ENCODE peak calls at places on chromosome 22, in six cellular contexts. T is adipocyte; B is foreskin fibroblast; D is CD8-positive, alpha-beta memory T cell; G is HCT116; R is neuronal stem cell. H is an unnamed sample.

GRCh38 chr22:31753005-31753633 is 700 bp upstream of the DEPDC5 start:
- DNase-seq in T (peak), B (peak), D (no peak), G (no peak), R (peak), H (no peak)

GRCh38 chr22:29799217-29799680 is 32.1 kb downstream of the UQCR10 start:
- DNase-seq in T (peak), B (peak), D (no peak), G (peak), R (no peak), H (peak)

GRCh38 chr22:21807545-21807944 is 59.9 kb downstream of the MAPK1 start:
- DNase-seq in T (peak), B (no peak), D (no peak), G (no peak), R (no peak), H (no peak)

GRCh38 chr22:35140879-35141745 is 75.2 kb downstream of the ISX start:
- DNase-seq in T (no peak), B (no peak), D (no peak), G (no peak), R (peak), H (no peak)

GRCh38 chr22:32761251-32761903 is 40.1 kb upstream of the TIMP3 start:
- DNase-seq in T (peak), B (peak), D (no peak), G (no peak), R (no peak), H (no peak)

GRCh38 chr22:23415490-23415851 is 164.6 kb downstream of the IGLL1 start:
- DNase-seq in T (no peak), B (no peak), D (no peak), G (no peak), R (no peak), H (no peak)

GRCh38 chr22:45891996-45892621 is 84.9 kb downstream of the WNT7B start:
- DNase-seq in T (no peak), B (no peak), D (no peak), G (no peak), R (no peak), H (no peak)

GRCh38 chr22:31628969-31629723 is 32.9 kb downstream of the PISD start:
- DNase-seq in T (no peak), B (no peak), D (no peak), G (no peak), R (no peak), H (no peak)

GRCh38 chr22:32142600-32142999 is 16.5 kb downstream of the C22orf42 start:
- DNase-seq in T (no peak), B (no peak), D (no peak), G (no peak), R (no peak), H (no peak)

GRCh38 chr22:41848468-41848867 is 15.6 kb downstream of the SREBF2 start:
- DNase-seq in T (no peak), B (no peak), D (no peak), G (no peak), R (no peak), H (no peak)

GRCh38 chr22:24977370-24978230 is 25.1 kb downstream of the KIAA1671 start:
- DNase-seq in T (no peak), B (no peak), D (no peak), G (no peak), R (no peak), H (no peak)

GRCh38 chr22:47154621-47155081 is 392.2 kb downstream of the TBC1D22A start:
- DNase-seq in T (peak), B (peak), D (no peak), G (no peak), R (no peak), H (peak)

GRCh38 chr22:39343259-39344045 is 6.3 kb upstream of the SYNGR1 start:
- DNase-seq in T (peak), B (peak), D (peak), G (peak), R (no peak), H (no peak)

GRCh38 chr22:34951212-34951611 is 114.7 kb upstream of the ISX start:
- DNase-seq in T (no peak), B (no peak), D (no peak), G (no peak), R (no peak), H (no peak)

GRCh38 chr22:35253946-35254345 is 3.3 kb upstream of the HMGXB4 start:
- DNase-seq in T (no peak), B (no peak), D (no peak), G (no peak), R (no peak), H (no peak)

GRCh38 chr22:17102297-17102667 is 17.5 kb downstream of the IL17RA start:
- DNase-seq in T (no peak), B (peak), D (no peak), G (no peak), R (no peak), H (no peak)

GRCh38 chr22:21791635-21792625 is 56.3 kb upstream of the YPEL1 start:
- DNase-seq in T (no peak), B (peak), D (no peak), G (no peak), R (no peak), H (no peak)

GRCh38 chr22:46288846-46289243 is 7.8 kb upstream of the GTSE1 start:
- DNase-seq in T (no peak), B (no peak), D (no peak), G (no peak), R (no peak), H (no peak)

GRCh38 chr22:28771195-28771791 is 1.2 kb upstream of the CCDC117 start:
- DNase-seq in T (no peak), B (no peak), D (no peak), G (no peak), R (no peak), H (no peak)

GRCh38 chr22:30733081-30733680 is 38.5 kb downstream of the OSBP2 start:
- DNase-seq in T (no peak), B (peak), D (no peak), G (no peak), R (no peak), H (peak)

GRCh38 chr22:31915499-31916065 is 28.8 kb upstream of the YWHAH start:
- DNase-seq in T (no peak), B (no peak), D (no peak), G (no peak), R (no peak), H (no peak)

DNA sequence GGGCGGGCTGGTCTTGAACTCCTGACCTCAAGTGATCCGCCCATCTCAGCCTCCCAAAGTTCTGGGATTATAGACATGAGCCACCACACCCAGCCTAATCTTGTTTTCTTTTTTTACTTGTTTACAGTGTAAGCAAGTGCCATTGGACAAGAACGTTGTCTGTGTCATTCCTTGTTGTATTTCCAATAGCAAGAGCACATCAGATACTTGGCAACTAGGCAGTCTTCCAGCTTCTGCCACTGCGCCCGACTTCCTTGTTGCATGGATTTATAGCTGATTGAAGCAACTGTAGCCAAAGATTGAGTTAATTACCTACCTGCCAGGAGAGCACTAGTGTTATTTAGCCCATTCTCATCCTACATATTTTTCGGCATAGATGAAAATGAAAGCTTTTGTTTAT is 3.1 kb upstream of the SGSM3 start:
- DNase-seq in T (no peak), B (no peak), D (no peak), G (no peak), R (no peak), H (no peak)
- H3K4me3 ChIP-seq in T (no peak), B (no peak), D (no peak), G (no peak), R (no peak), H (no peak)

GRCh38 chr22:19065298-19065859 is 56.8 kb downstream of the DGCR2 start:
- DNase-seq in T (no peak), B (no peak), D (no peak), G (no peak), R (no peak), H (no peak)
- H3K4me3 ChIP-seq in T (no peak), B (no peak), D (no peak), G (no peak), R (no peak), H (no peak)

GRCh38 chr22:19722915-19723164 is 499 bp upstream of the GP1BB start:
- DNase-seq in T (no peak), B (no peak), D (no peak), G (no peak), R (no peak), H (no peak)

GRCh38 chr22:19723990-19724827 is 870 bp downstream of the GP1BB start:
- DNase-seq in T (no peak), B (no peak), D (no peak), G (no peak), R (peak), H (no peak)

GRCh38 chr22:19722175-19722914 is 994 bp upstream of the GP1BB start:
- DNase-seq in T (no peak), B (no peak), D (no peak), G (no peak), R (no peak), H (no peak)

GRCh38 chr22:19724927-19725661 is 1.8 kb downstream of the GP1BB start:
- DNase-seq in T (no peak), B (no peak), D (no peak), G (no peak), R (no peak), H (no peak)

DNA sequence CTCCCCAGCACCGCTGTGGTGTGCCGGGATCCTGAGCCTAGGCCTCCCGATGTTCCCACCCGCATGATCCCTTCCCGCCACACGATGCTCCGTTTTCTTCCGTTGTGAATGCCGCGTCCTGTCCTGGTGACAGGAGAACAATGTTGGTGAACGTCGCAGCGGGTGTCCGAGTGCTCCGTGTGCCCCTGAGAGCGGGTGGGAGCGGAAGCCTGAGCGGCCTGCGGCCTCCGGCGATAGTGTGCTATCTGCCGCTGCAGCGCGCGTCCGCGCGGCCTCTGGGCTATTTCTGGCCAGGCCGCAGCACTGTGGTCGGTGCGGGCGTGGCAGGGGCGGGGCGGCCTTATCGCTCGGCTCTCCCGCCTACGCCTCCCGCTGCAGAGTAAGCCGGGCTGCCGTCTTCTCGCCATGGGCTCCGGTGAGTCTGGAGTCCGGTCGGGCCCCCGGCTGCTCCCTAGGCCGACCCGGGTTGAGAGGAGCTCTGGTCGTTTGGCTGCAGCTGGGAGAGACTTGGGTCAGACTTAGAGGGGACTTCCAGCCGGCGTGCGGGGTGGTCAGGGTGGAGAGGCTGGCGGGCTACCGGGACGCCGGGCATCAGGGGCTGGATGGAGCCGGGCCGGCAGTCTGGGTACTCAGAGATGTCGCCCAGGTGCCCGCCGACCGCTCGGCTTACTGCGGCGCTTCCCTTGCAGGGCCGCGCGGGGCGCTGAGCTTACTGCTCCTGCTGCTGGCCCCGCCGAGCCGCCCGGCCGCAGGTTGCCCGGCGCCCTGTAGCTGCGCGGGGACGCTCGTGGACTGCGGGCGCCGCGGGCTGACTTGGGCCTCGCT is at the start of gene GP1BB:
- DNase-seq in T (no peak), B (no peak), D (no peak), G (no peak), R (no peak), H (no peak)
- H3K4me3 ChIP-seq in T (no peak), B (no peak), D (peak), G (peak), R (peak), H (no peak)

GRCh38 chr22:44363214-44363979 is 50.6 kb upstream of the SHISAL1 start:
- DNase-seq in T (peak), B (peak), D (no peak), G (no peak), R (no peak), H (peak)
- H3K4me3 ChIP-seq in T (peak), B (no peak), D (no peak), G (no peak), R (no peak), H (no peak)

GRCh38 chr22:48197189-48197690 is 1434.8 kb downstream of the TBC1D22A start:
- DNase-seq in T (no peak), B (no peak), D (no peak), G (no peak), R (no peak), H (no peak)

GRCh38 chr22:48187272-48187855 is 1424.9 kb downstream of the TBC1D22A start:
- DNase-seq in T (no peak), B (no peak), D (no peak), G (no peak), R (no peak), H (no peak)

GRCh38 chr22:48192920-48193319 is 1430.5 kb downstream of the TBC1D22A start:
- DNase-seq in T (no peak), B (no peak), D (no peak), G (no peak), R (no peak), H (no peak)

GRCh38 chr22:48188211-48188845 is 1425.9 kb downstream of the TBC1D22A start:
- DNase-seq in T (no peak), B (no peak), D (no peak), G (no peak), R (no peak), H (no peak)

DNA sequence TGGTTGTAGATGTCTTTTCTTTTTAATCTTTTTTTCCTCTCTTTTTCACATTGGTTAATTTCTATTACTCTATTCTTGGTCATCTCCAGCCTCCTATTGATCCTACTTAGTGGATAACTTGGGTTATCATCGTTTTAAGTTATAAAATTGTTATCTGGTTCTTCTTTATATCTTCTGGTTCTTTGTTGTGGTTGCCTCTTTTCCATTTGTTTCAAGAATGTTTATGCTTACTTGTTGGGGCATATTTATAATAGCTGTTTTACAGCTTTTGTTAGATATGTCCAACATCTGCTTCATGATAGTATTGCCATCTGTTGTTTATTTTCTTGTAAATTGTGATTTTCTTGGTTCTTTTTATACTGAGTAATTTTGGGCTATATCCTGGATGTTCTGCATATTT is 1429.6 kb downstream of the TBC1D22A start:
- DNase-seq in T (no peak), B (no peak), D (no peak), G (no peak), R (no peak), H (no peak)
- H3K4me3 ChIP-seq in T (no peak), B (no peak), D (no peak), G (no peak), R (no peak), H (no peak)

GRCh38 chr22:19959043-19959586 is 17.5 kb upstream of the TXNRD2 start:
- DNase-seq in T (peak), B (peak), D (no peak), G (peak), R (peak), H (no peak)
- H3K4me3 ChIP-seq in T (peak), B (no peak), D (peak), G (peak), R (no peak), H (peak)

DNA sequence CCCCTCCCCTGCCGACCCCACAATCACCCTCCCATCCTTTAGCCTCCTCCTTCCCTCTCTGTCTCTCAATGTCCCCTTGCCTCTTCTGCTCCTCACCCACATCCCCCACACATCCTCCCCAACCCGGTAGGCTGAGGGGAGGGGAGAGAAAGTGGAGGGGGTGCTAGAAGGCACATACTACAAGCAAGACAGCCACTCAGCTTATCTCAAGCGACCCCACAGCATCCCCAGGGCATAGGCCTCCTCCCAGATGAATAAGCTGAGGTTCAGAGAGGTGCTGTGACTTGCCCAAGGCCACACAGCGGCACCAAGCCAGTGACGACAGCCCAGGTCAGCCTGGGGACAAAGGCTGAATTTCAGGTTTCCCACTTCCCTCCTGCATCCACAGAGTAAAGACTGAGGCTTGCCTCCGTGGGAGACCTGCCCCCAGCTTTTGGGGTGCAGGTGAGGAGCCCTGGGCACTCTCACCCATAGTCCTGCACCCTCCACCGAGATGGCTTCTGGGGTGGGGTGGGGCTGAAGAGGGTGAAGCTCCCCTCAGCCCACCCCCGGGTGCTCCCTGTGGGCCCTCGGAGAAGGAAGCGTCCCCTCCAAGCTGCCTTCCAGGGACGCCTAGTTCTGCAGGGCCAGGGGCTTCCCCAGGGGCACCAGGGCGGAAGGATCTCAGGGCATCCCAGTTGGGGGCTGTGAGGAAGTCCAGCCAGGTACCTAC is 511 bp downstream of the RAC2 start:
- DNase-seq in T (no peak), B (no peak), D (peak), G (no peak), R (no peak), H (no peak)
- H3K4me3 ChIP-seq in T (peak), B (peak), D (peak), G (peak), R (no peak), H (peak)

GRCh38 chr22:19598054-19598855 is 74.0 kb upstream of the CLDN5 start:
- DNase-seq in T (no peak), B (no peak), D (peak), G (no peak), R (no peak), H (no peak)

GRCh38 chr22:19597399-19597735 is 73.2 kb upstream of the CLDN5 start:
- DNase-seq in T (no peak), B (no peak), D (peak), G (no peak), R (no peak), H (no peak)

GRCh38 chr22:19599004-19599403 is 74.8 kb upstream of the CLDN5 start:
- DNase-seq in T (no peak), B (no peak), D (no peak), G (no peak), R (no peak), H (no peak)

GRCh38 chr22:19595532-19595931 is 71.3 kb upstream of the CLDN5 start:
- DNase-seq in T (no peak), B (no peak), D (no peak), G (no peak), R (no peak), H (no peak)

GRCh38 chr22:19596680-19597398 is 72.6 kb upstream of the CLDN5 start:
- DNase-seq in T (no peak), B (no peak), D (no peak), G (no peak), R (no peak), H (no peak)
- H3K4me3 ChIP-seq in T (no peak), B (no peak), D (peak), G (no peak), R (no peak), H (no peak)

GRCh38 chr22:26952004-26952403 is 294.6 kb downstream of the MIAT start:
- DNase-seq in T (no peak), B (no peak), D (no peak), G (no peak), R (no peak), H (no peak)
- H3K4me3 ChIP-seq in T (no peak), B (no peak), D (no peak), G (no peak), R (no peak), H (no peak)

GRCh38 chr22:50112151-50113118 is 22.6 kb downstream of the MOV10L1 start:
- DNase-seq in T (peak), B (peak), D (no peak), G (no peak), R (no peak), H (peak)

GRCh38 chr22:50115693-50116092 is 25.9 kb downstream of the MOV10L1 start:
- DNase-seq in T (peak), B (peak), D (no peak), G (no peak), R (no peak), H (no peak)

GRCh38 chr22:50117168-50117762 is 27.5 kb downstream of the MOV10L1 start:
- DNase-seq in T (no peak), B (no peak), D (no peak), G (no peak), R (no peak), H (no peak)

GRCh38 chr22:50111056-50111455 is 21.2 kb downstream of the MOV10L1 start:
- DNase-seq in T (no peak), B (no peak), D (no peak), G (no peak), R (no peak), H (no peak)

GRCh38 chr22:50114221-50114981 is 24.6 kb downstream of the MOV10L1 start:
- DNase-seq in T (peak), B (peak), D (no peak), G (no peak), R (no peak), H (peak)
- H3K4me3 ChIP-seq in T (peak), B (peak), D (no peak), G (no peak), R (no peak), H (no peak)

H was measured in skeletal muscle cell.